ENCODE peak calls at places on chromosomes 6 and 20, in nine cellular contexts. P, W, A, V, O, D, U, C and K are unnamed samples.

GRCh38 chr20:19858972-19859371 is 100.9 kb downstream of the RIN2 start:
- DNase-seq in P (no peak), W (no peak), A (no peak), V (no peak), O (peak; percentile 63), D (no peak), U (no peak), C (no peak), K (no peak)

GRCh38 chr6:108029226-108029921 is 45.2 kb downstream of the OSTM1 start:
- DNase-seq in P (no peak), W (no peak), A (no peak), V (no peak), O (no peak), D (no peak), U (no peak), C (peak; percentile 73), K (no peak)

GRCh38 chr20:56362833-56363413 is 4.1 kb downstream of the FAM210B start:
- DNase-seq in P (no peak), W (no peak), A (no peak), V (no peak), O (no peak), D (no peak), U (no peak), C (no peak), K (no peak)

GRCh38 chr20:37081717-37082289 is 14.0 kb downstream of the RBL1 start:
- DNase-seq in P (no peak), W (no peak), A (peak; percentile 34), V (no peak), O (no peak), D (peak; percentile 15), U (peak; percentile 31), C (no peak), K (peak; percentile 52)

GRCh38 chr6:36444470-36444869 is 1.7 kb downstream of the KCTD20 start:
- DNase-seq in P (no peak), W (no peak), A (no peak), V (no peak), O (peak; percentile 91), D (no peak), U (no peak), C (no peak), K (peak; percentile 90)

GRCh38 chr20:50338479-50339195 is 148.0 kb downstream of the CEBPB start:
- DNase-seq in P (no peak), W (no peak), A (peak; percentile 89), V (no peak), O (no peak), D (peak; percentile 69), U (no peak), C (no peak), K (peak; percentile 29)

GRCh38 chr20:46710149-46710913 is 882 bp downstream of the SLC2A10 start:
- DNase-seq in P (no peak), W (no peak), A (no peak), V (no peak), O (no peak), D (no peak), U (no peak), C (no peak), K (no peak)

GRCh38 chr20:63753381-63753780 is 13.8 kb downstream of the SLC2A4RG start:
- DNase-seq in P (no peak), W (no peak), A (no peak), V (no peak), O (no peak), D (no peak), U (no peak), C (no peak), K (no peak)

GRCh38 chr20:5393218-5393870 is 76.6 kb upstream of the PROKR2 start:
- DNase-seq in P (no peak), W (no peak), A (no peak), V (no peak), O (no peak), D (no peak), U (no peak), C (peak; percentile 46), K (no peak)

GRCh38 chr6:118317581-118318563 is 230.2 kb upstream of the PLN start:
- DNase-seq in P (no peak), W (no peak), A (no peak), V (no peak), O (peak; percentile 75), D (no peak), U (no peak), C (no peak), K (peak; percentile 23)

GRCh38 chr6:157755752-157756411 is 67.2 kb upstream of the SNX9 start:
- DNase-seq in P (no peak), W (no peak), A (no peak), V (no peak), O (no peak), D (no peak), U (peak; percentile 67), C (no peak), K (no peak)

GRCh38 chr6:32679501-32679900 is 13.0 kb upstream of the HLA-DQB1 start:
- DNase-seq in P (no peak), W (no peak), A (no peak), V (no peak), O (no peak), D (no peak), U (no peak), C (no peak), K (no peak)

GRCh38 chr6:98724537-98724936 is 109.8 kb upstream of the POU3F2 start:
- DNase-seq in P (no peak), W (no peak), A (no peak), V (no peak), O (no peak), D (no peak), U (no peak), C (no peak), K (peak; percentile 6)

GRCh38 chr6:52154381-52154780 is 31.8 kb upstream of the IL17A start:
- DNase-seq in P (no peak), W (no peak), A (no peak), V (no peak), O (no peak), D (no peak), U (no peak), C (no peak), K (no peak)

GRCh38 chr6:111207141-111207858 is 120.0 kb downstream of the SLC16A10 start:
- DNase-seq in P (no peak), W (no peak), A (no peak), V (no peak), O (peak; percentile 32), D (no peak), U (no peak), C (peak; percentile 0), K (peak; percentile 43)

GRCh38 chr20:16518068-16518783 is 55.0 kb downstream of the KIF16B start:
- DNase-seq in P (peak; percentile 60), W (no peak), A (peak; percentile 46), V (no peak), O (peak; percentile 62), D (peak; percentile 18), U (no peak), C (peak; percentile 25), K (peak; percentile 73)

GRCh38 chr6:14682821-14683220 is 563.0 kb upstream of the JARID2 start:
- DNase-seq in P (no peak), W (no peak), A (no peak), V (no peak), O (peak; percentile 74), D (no peak), U (no peak), C (no peak), K (peak; percentile 77)

GRCh38 chr6:38180586-38180985 is 361.1 kb downstream of the ZFAND3 start:
- DNase-seq in P (no peak), W (peak; percentile 81), A (no peak), V (no peak), O (no peak), D (no peak), U (no peak), C (no peak), K (no peak)

GRCh38 chr6:56537223-56537770 is 105.4 kb downstream of the DST start:
- DNase-seq in P (no peak), W (no peak), A (no peak), V (no peak), O (no peak), D (no peak), U (no peak), C (no peak), K (no peak)

GRCh38 chr20:38497246-38497645 is 24.6 kb downstream of the RALGAPB start:
- DNase-seq in P (no peak), W (no peak), A (no peak), V (no peak), O (no peak), D (no peak), U (no peak), C (no peak), K (peak; percentile 61)

GRCh38 chr20:64146301-64146935 is 17.8 kb upstream of the MYT1 start:
- DNase-seq in P (no peak), W (peak; percentile 72), A (no peak), V (peak; percentile 5), O (no peak), D (no peak), U (no peak), C (peak; percentile 67), K (no peak)

GRCh38 chr20:60589624-60590023 is 631.4 kb downstream of the CDH26 start:
- DNase-seq in P (no peak), W (no peak), A (peak; percentile 61), V (no peak), O (peak; percentile 1), D (no peak), U (no peak), C (no peak), K (no peak)

GRCh38 chr6:134787261-134787871 is 162.5 kb downstream of the ALDH8A1 start:
- DNase-seq in P (no peak), W (no peak), A (no peak), V (no peak), O (peak; percentile 81), D (no peak), U (no peak), C (no peak), K (peak; percentile 46)

GRCh38 chr20:46545827-46546138 is 4.7 kb downstream of the OCSTAMP start:
- DNase-seq in P (no peak), W (no peak), A (no peak), V (no peak), O (no peak), D (no peak), U (no peak), C (no peak), K (no peak)

GRCh38 chr6:44556046-44556445 is 168.5 kb downstream of the CDC5L start:
- DNase-seq in P (peak; percentile 8), W (no peak), A (peak; percentile 22), V (no peak), O (no peak), D (no peak), U (no peak), C (no peak), K (no peak)

GRCh38 chr6:44735631-44735963 is 348.1 kb downstream of the CDC5L start:
- DNase-seq in P (no peak), W (no peak), A (no peak), V (no peak), O (peak; percentile 86), D (no peak), U (no peak), C (no peak), K (peak; percentile 63)

GRCh38 chr6:155237613-155238012 is 26.2 kb upstream of the CLDN20 start:
- DNase-seq in P (no peak), W (no peak), A (no peak), V (no peak), O (no peak), D (no peak), U (no peak), C (no peak), K (no peak)

GRCh38 chr6:48032156-48032555 is 78.8 kb downstream of the PTCHD4 start:
- DNase-seq in P (no peak), W (no peak), A (no peak), V (no peak), O (peak; percentile 89), D (no peak), U (no peak), C (no peak), K (peak; percentile 91)

GRCh38 chr20:32282461-32282860 is 5.0 kb downstream of the KIF3B start:
- DNase-seq in P (no peak), W (no peak), A (no peak), V (no peak), O (no peak), D (no peak), U (no peak), C (no peak), K (no peak)

GRCh38 chr6:105835373-105835772 is 250.8 kb upstream of the PRDM1 start:
- DNase-seq in P (no peak), W (no peak), A (peak; percentile 83), V (no peak), O (peak; percentile 20), D (no peak), U (no peak), C (peak; percentile 12), K (peak; percentile 70)

GRCh38 chr6:106026748-106027147 is 59.4 kb upstream of the PRDM1 start:
- DNase-seq in P (no peak), W (no peak), A (peak; percentile 7), V (no peak), O (peak; percentile 29), D (no peak), U (no peak), C (no peak), K (no peak)